ENCODE peak calls at places on chromosomes 1 and 21, in eight cellular contexts. N is activated naive CD8-positive, alpha-beta T cell treated with anti-CD3 and anti-CD28 coated beads, Interleukin-2, amount 50 U/mL, for 24 hours; E is posterior vena cava; J is activated T-cell treated with anti-CD3 and anti-CD28 coated beads, Interleukin-2, amount 50 U/mL, for 72 hours; M is psoas muscle; U is LHCN-M2; B is nephron progenitor cell; I is stimulated activated CD4-positive, alpha-beta T cell treated with anti-CD3 and anti-CD28 coated beads, TNF-alpha, amount 100 ng/mL, for 4 hours. R is an unnamed sample.

GRCh38 chr1:14824314-14824915 is 225.9 kb downstream of the KAZN start:
- DNase-seq in N (no peak), E (no peak), J (no peak), M (no peak), U (no peak), B (no peak), I (no peak), R (no peak)

GRCh38 chr1:151891515-151891914 is 17.8 kb downstream of the THEM4 start:
- DNase-seq in N (no peak), E (no peak), J (no peak), M (no peak), U (no peak), B (no peak), I (no peak), R (no peak)

GRCh38 chr1:151944110-151944858 is 35.0 kb upstream of the THEM4 start:
- DNase-seq in N (no peak), E (no peak), J (no peak), M (no peak), U (no peak), B (no peak), I (no peak), R (no peak)

GRCh38 chr1:96487961-96488360 is 233.6 kb upstream of the PTBP2 start:
- DNase-seq in N (no peak), E (peak; percentile 32), J (no peak), M (no peak), U (no peak), B (no peak), I (no peak), R (no peak)

GRCh38 chr1:91779603-91780021 is 106.3 kb downstream of the TGFBR3 start:
- DNase-seq in N (no peak), E (no peak), J (no peak), M (no peak), U (no peak), B (no peak), I (no peak), R (no peak)

GRCh38 chr1:187985897-187986654 is 1157.3 kb downstream of the PLA2G4A start:
- DNase-seq in N (no peak), E (no peak), J (no peak), M (no peak), U (peak; percentile 36), B (no peak), I (no peak), R (no peak)

GRCh38 chr1:110148961-110149360 is 1.3 kb upstream of the SLC6A17 start:
- DNase-seq in N (no peak), E (no peak), J (no peak), M (no peak), U (no peak), B (no peak), I (no peak), R (no peak)

GRCh38 chr1:201617157-201617556 is 78.2 kb downstream of the NAV1 start:
- DNase-seq in N (no peak), E (no peak), J (no peak), M (no peak), U (no peak), B (no peak), I (no peak), R (no peak)

GRCh38 chr1:230265200-230266115 is 160.7 kb downstream of the PGBD5 start:
- DNase-seq in N (no peak), E (peak; percentile 55), J (no peak), M (peak; percentile 31), U (no peak), B (no peak), I (no peak), R (no peak)

GRCh38 chr1:40987439-40988276 is 8.2 kb downstream of the CTPS1 start:
- DNase-seq in N (no peak), E (peak; percentile 78), J (no peak), M (no peak), U (no peak), B (no peak), I (no peak), R (no peak)

GRCh38 chr1:50526431-50526830 is 103.2 kb upstream of the DMRTA2 start:
- DNase-seq in N (no peak), E (no peak), J (no peak), M (no peak), U (no peak), B (no peak), I (no peak), R (no peak)

GRCh38 chr1:30847358-30847972 is 61.1 kb downstream of the SDC3 start:
- DNase-seq in N (no peak), E (peak; percentile 92), J (no peak), M (peak; percentile 75), U (no peak), B (peak; percentile 60), I (no peak), R (no peak)

GRCh38 chr1:2407166-2407990 is 5.0 kb downstream of the PEX10 start:
- DNase-seq in N (no peak), E (no peak), J (no peak), M (no peak), U (no peak), B (no peak), I (no peak), R (no peak)

GRCh38 chr1:84634536-84635205 is 55.6 kb downstream of the SSX2IP start:
- DNase-seq in N (no peak), E (no peak), J (no peak), M (no peak), U (no peak), B (no peak), I (no peak), R (no peak)

GRCh38 chr1:31788825-31789256 is 24.7 kb upstream of the ADGRB2 start:
- DNase-seq in N (no peak), E (no peak), J (no peak), M (no peak), U (peak; percentile 55), B (no peak), I (no peak), R (no peak)

GRCh38 chr1:64493864-64494263 is 23.9 kb downstream of the CACHD1 start:
- DNase-seq in N (no peak), E (no peak), J (no peak), M (no peak), U (no peak), B (peak; percentile 41), I (no peak), R (no peak)

GRCh38 chr1:26287033-26287711 is 7.3 kb downstream of the SH3BGRL3 start:
- DNase-seq in N (peak; percentile 71), E (no peak), J (peak; percentile 75), M (peak; percentile 70), U (peak; percentile 52), B (no peak), I (no peak), R (no peak)

GRCh38 chr1:231679109-231679508 is 52.5 kb downstream of the DISC1 start:
- DNase-seq in N (no peak), E (no peak), J (no peak), M (no peak), U (no peak), B (no peak), I (no peak), R (no peak)

GRCh38 chr21:41956926-41957729 is 3.3 kb upstream of the C2CD2 start:
- DNase-seq in N (no peak), E (peak; percentile 47), J (no peak), M (no peak), U (peak; percentile 77), B (no peak), I (no peak), R (peak; percentile 28)

R was measured in natural killer cell treated with Interleukin-12 subunit alpha and Interleukin-12 subunit beta and Interleukin-15 and Interleukin-18, amount 100 ng/mL, for 72 hours.